ENCODE peak calls at places on chromosomes 3 and 15, in five cellular contexts. One of them, this sample, is unnamed.

GRCh38 chr3:169865176-169865800 is 4.4 kb downstream of the LRRC31 start:
- DNase-seq in NB4: peak
- DNase-seq in HepG2: no peak
- DNase-seq in A549: no peak
- DNase-seq in K562: no peak
- DNase-seq in this sample: no peak

GRCh38 chr15:80669599-80670273 is 25.4 kb upstream of the ABHD17C start:
- DNase-seq in NB4: no peak
- DNase-seq in K562: no peak
- DNase-seq in HepG2: no peak
- DNase-seq in A549: no peak
- DNase-seq in this sample: no peak

GRCh38 chr3:55203006-55203405 is 275.1 kb upstream of the LRTM1 start:
- DNase-seq in K562: no peak
- DNase-seq in A549: no peak
- DNase-seq in NB4: no peak
- DNase-seq in HepG2: no peak
- DNase-seq in this sample: no peak

GRCh38 chr15:61736792-61737191 is 323.5 kb downstream of the VPS13C start:
- DNase-seq in HepG2: no peak
- DNase-seq in NB4: peak
- DNase-seq in K562: no peak
- DNase-seq in A549: no peak
- DNase-seq in this sample: no peak

GRCh38 chr3:128870327-128870726 is 9.1 kb upstream of the ACAD9 start:
- DNase-seq in K562: no peak
- DNase-seq in HepG2: no peak
- DNase-seq in A549: no peak
- DNase-seq in NB4: no peak
- DNase-seq in this sample: no peak

GRCh38 chr3:194928831-194929594 is 243.3 kb downstream of the FAM43A start:
- DNase-seq in A549: no peak
- DNase-seq in HepG2: no peak
- DNase-seq in NB4: peak
- DNase-seq in K562: peak
- DNase-seq in this sample: no peak

GRCh38 chr3:66789584-66790237 is 208.4 kb upstream of the KBTBD8 start:
- DNase-seq in HepG2: no peak
- DNase-seq in A549: no peak
- DNase-seq in K562: no peak
- DNase-seq in NB4: no peak
- DNase-seq in this sample: no peak

GRCh38 chr3:77815467-77815866 is 775.6 kb downstream of the ROBO2 start:
- DNase-seq in K562: no peak
- DNase-seq in NB4: peak
- DNase-seq in A549: no peak
- DNase-seq in HepG2: peak
- DNase-seq in this sample: no peak

GRCh38 chr3:37985637-37986320 is 4.8 kb upstream of the VILL start:
- DNase-seq in NB4: no peak
- DNase-seq in A549: no peak
- DNase-seq in HepG2: no peak
- DNase-seq in K562: no peak
- DNase-seq in this sample: no peak

GRCh38 chr3:7733933-7734332 is 767.7 kb upstream of the LMCD1 start:
- DNase-seq in HepG2: no peak
- DNase-seq in A549: no peak
- DNase-seq in NB4: no peak
- DNase-seq in K562: no peak
- DNase-seq in this sample: peak

GRCh38 chr15:60740787-60741354 is 261.9 kb upstream of the ICE2 start:
- DNase-seq in NB4: no peak
- DNase-seq in A549: no peak
- DNase-seq in HepG2: peak
- DNase-seq in K562: no peak
- DNase-seq in this sample: no peak

GRCh38 chr3:111368061-111368460 is 173.9 kb upstream of the CD96 start:
- DNase-seq in NB4: no peak
- DNase-seq in HepG2: no peak
- DNase-seq in A549: no peak
- DNase-seq in K562: no peak
- DNase-seq in this sample: no peak

GRCh38 chr3:50221051-50221412 is 15.0 kb upstream of the GNAI2 start:
- DNase-seq in A549: no peak
- DNase-seq in NB4: no peak
- DNase-seq in K562: no peak
- DNase-seq in HepG2: no peak
- DNase-seq in this sample: no peak

GRCh38 chr3:182149594-182149993 is 437.9 kb downstream of the SOX2 start:
- DNase-seq in NB4: no peak
- DNase-seq in A549: no peak
- DNase-seq in HepG2: peak
- DNase-seq in K562: no peak
- DNase-seq in this sample: no peak

GRCh38 chr3:127033171-127033570 is 50.3 kb downstream of the PLXNA1 start:
- DNase-seq in K562: no peak
- DNase-seq in NB4: no peak
- DNase-seq in HepG2: no peak
- DNase-seq in A549: no peak
- DNase-seq in this sample: no peak

GRCh38 chr3:157081681-157082210 is 78.2 kb downstream of the CCNL1 start:
- DNase-seq in K562: peak
- DNase-seq in HepG2: peak
- DNase-seq in A549: peak
- DNase-seq in NB4: peak
- DNase-seq in this sample: peak

GRCh38 chr15:71649894-71650293 is 160.5 kb upstream of the NR2E3 start:
- DNase-seq in NB4: no peak
- DNase-seq in A549: no peak
- DNase-seq in K562: no peak
- DNase-seq in HepG2: no peak
- DNase-seq in this sample: no peak

GRCh38 chr3:49166752-49167556 is 823 bp upstream of the CCDC71 start:
- DNase-seq in A549: no peak
- DNase-seq in HepG2: peak
- DNase-seq in K562: no peak
- DNase-seq in NB4: no peak
- DNase-seq in this sample: no peak

GRCh38 chr15:94324835-94325767 is 93.7 kb downstream of the MCTP2 start:
- DNase-seq in NB4: no peak
- DNase-seq in K562: no peak
- DNase-seq in A549: no peak
- DNase-seq in HepG2: no peak
- DNase-seq in this sample: no peak

GRCh38 chr3:56962200-56962599 is 98.3 kb upstream of the SPATA12 start:
- DNase-seq in HepG2: no peak
- DNase-seq in K562: no peak
- DNase-seq in NB4: no peak
- DNase-seq in A549: no peak
- DNase-seq in this sample: no peak

GRCh38 chr3:168212664-168213255 is 117.0 kb upstream of the GOLIM4 start:
- DNase-seq in NB4: no peak
- DNase-seq in K562: no peak
- DNase-seq in A549: no peak
- DNase-seq in HepG2: no peak
- DNase-seq in this sample: no peak

GRCh38 chr3:79297242-79297641 is 470.6 kb downstream of the ROBO1 start:
- DNase-seq in HepG2: peak
- DNase-seq in A549: no peak
- DNase-seq in NB4: no peak
- DNase-seq in K562: no peak
- DNase-seq in this sample: peak

DNA sequence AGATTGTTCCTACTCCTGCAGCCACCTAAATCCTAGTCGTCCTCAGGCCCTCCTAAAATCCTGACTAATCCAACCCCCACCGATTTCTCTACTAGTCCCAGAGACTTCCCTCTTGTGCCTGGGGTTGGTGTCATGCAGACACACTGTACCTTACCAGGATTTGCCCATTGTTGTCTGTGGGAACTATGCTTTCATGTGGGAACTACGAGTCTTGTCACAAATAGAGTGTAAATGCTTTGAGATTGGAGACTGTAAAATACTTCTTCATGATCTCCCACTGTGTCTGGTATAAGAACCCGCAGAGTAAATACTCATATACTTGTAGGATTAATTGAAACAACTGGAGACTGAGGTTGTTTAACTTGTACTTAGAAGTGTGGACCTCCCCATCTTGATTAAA is 11.2 kb downstream of the B3GNT5 start:
- DNase-seq in K562: no peak
- DNase-seq in HepG2: no peak
- DNase-seq in NB4: no peak
- DNase-seq in A549: no peak
- DNase-seq in this sample: no peak
- TF ChIP-seq MYC in K562: no peak
- TF ChIP-seq MYC in HepG2: no peak
- TF ChIP-seq MYC in NB4: no peak
- TF ChIP-seq MYC in A549: no peak
- TF ChIP-seq MYC in this sample: no peak

GRCh38 chr3:123099331-123100191 is 32.7 kb downstream of the PDIA5 start:
- DNase-seq in A549: no peak
- DNase-seq in HepG2: no peak
- DNase-seq in K562: no peak
- DNase-seq in NB4: no peak
- DNase-seq in this sample: no peak

GRCh38 chr3:123096701-123097100 is 29.9 kb downstream of the PDIA5 start:
- DNase-seq in HepG2: no peak
- DNase-seq in K562: no peak
- DNase-seq in A549: no peak
- DNase-seq in NB4: no peak
- DNase-seq in this sample: no peak

GRCh38 chr3:123100192-123100776 is 33.5 kb downstream of the PDIA5 start:
- DNase-seq in NB4: no peak
- DNase-seq in K562: no peak
- DNase-seq in HepG2: no peak
- DNase-seq in A549: no peak
- DNase-seq in this sample: no peak

GRCh38 chr3:123096126-123096525 is 29.3 kb downstream of the PDIA5 start:
- DNase-seq in HepG2: no peak
- DNase-seq in A549: no peak
- DNase-seq in NB4: no peak
- DNase-seq in K562: no peak
- DNase-seq in this sample: no peak

DNA sequence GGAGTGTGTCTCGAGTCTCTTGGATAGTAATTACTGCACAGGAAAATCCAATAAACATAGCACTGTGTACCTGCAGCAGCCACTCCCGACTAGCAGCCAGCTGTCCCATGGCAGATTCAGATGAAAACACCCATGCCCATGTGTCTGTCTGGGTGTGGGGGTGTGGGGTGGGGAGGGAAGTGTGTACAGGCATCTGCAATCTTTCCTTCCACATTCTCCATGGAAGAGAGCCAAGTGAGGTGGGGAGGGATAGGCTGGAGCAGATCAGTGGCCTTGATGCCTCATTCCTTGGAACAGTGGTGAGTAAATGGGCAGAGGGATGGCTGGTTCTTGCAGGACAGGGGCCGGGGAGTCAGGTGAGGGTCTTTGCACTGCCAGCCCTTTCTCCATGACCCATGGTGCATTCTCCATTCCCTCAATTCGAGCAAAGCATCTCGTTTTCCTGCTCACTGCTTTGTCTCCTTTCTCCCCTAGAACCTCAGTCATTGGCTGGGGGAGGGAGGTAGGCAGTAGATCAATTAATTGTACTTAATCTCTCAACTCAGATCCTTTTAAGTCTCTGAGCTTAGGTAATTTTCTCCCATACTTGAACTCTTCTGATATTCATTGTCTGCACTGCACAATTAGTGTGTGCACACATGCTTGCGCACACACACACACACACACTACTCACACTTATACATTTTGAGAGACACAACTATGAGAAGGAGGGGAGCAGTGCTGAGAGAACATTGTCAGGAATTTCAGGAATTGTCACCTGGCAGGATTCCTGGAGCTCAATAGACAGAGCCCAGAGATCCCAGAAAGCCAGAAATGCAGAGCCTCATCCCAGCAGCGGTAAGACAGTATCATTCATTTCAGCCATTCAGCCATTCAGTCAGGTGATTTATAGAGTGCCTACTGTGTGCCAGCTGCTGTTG is 31.8 kb downstream of the PDIA5 start:
- DNase-seq in NB4: no peak
- DNase-seq in A549: no peak
- DNase-seq in HepG2: no peak
- DNase-seq in K562: no peak
- DNase-seq in this sample: no peak
- TF ChIP-seq MYC in NB4: no peak
- TF ChIP-seq MYC in A549: no peak
- TF ChIP-seq MYC in HepG2: no peak
- TF ChIP-seq MYC in K562: no peak
- TF ChIP-seq MYC in this sample: no peak

DNA sequence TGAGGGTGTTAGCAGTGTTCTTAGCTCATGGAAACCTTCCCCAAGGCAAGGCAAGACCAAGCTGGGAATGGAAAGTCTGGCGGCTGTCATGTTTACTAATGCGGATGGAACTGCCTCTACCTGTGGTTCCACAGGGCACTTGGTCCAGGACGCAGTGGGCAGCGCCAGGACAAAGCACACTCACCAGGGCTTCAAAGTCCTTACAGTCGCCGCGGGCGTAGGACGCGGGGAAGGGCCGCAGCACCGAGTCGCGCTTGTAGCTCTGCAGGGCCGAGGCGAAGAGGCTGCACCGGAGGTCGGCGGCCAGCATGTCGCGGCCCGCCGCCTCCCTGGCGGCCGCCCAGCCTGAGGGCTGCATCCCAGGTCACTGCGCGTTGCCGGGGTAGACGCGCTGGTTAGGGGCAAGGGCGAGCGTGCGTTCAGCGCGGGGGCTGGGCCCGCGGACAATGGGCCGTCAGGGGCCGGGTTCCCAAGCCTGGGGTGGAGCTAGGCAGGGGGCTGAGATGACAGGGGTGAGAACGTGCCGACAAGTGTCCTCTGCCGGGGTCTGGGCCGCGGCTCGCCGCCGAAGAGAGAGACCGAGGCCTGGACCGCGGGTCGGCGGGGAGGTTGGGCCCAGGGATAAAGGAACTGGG is 497 bp downstream of the PARP16 start:
- DNase-seq in NB4: peak
- DNase-seq in HepG2: peak
- DNase-seq in K562: no peak
- DNase-seq in A549: no peak
- DNase-seq in this sample: peak
- TF ChIP-seq MYC in NB4: no peak
- TF ChIP-seq MYC in HepG2: peak
- TF ChIP-seq MYC in K562: no peak
- TF ChIP-seq MYC in A549: no peak
- TF ChIP-seq MYC in this sample: no peak

GRCh38 chr3:13009132-13009945 is 63.9 kb downstream of the IQSEC1 start:
- DNase-seq in HepG2: no peak
- DNase-seq in K562: no peak
- DNase-seq in A549: no peak
- DNase-seq in NB4: peak
- DNase-seq in this sample: peak

GRCh38 chr3:13009946-13010315 is 63.3 kb downstream of the IQSEC1 start:
- DNase-seq in K562: no peak
- DNase-seq in A549: no peak
- DNase-seq in HepG2: no peak
- DNase-seq in NB4: no peak
- DNase-seq in this sample: no peak

GRCh38 chr3:13011369-13012227 is 61.6 kb downstream of the IQSEC1 start:
- DNase-seq in K562: no peak
- DNase-seq in NB4: peak
- DNase-seq in A549: no peak
- DNase-seq in HepG2: peak
- DNase-seq in this sample: no peak

GRCh38 chr3:13012228-13012691 is 61.0 kb downstream of the IQSEC1 start:
- DNase-seq in NB4: peak
- DNase-seq in A549: no peak
- DNase-seq in HepG2: no peak
- DNase-seq in K562: no peak
- DNase-seq in this sample: no peak

GRCh38 chr3:13010770-13011169 is 62.5 kb downstream of the IQSEC1 start:
- DNase-seq in A549: no peak
- DNase-seq in K562: no peak
- DNase-seq in HepG2: no peak
- DNase-seq in NB4: no peak
- DNase-seq in this sample: no peak
- TF ChIP-seq MYC in A549: no peak
- TF ChIP-seq MYC in K562: no peak
- TF ChIP-seq MYC in HepG2: no peak
- TF ChIP-seq MYC in NB4: no peak
- TF ChIP-seq MYC in this sample: no peak

This sample was measured in endothelial cell of umbilical vein.